ENCODE peak calls at places on chromosomes 12 and 14, in nine cellular contexts. I, S, B, T, Y, G, V, N and Z are unnamed samples.

GRCh38 chr12:79406993-79407392 is 283.8 kb downstream of the PAWR start:
- DNase-seq in B (no peak), V (no peak), Y (no peak), S (no peak), N (no peak), I (no peak), T (no peak), G (no peak), Z (no peak)

GRCh38 chr12:59843260-59843843 is 247.5 kb downstream of the SLC16A7 start:
- DNase-seq in V (no peak), T (no peak), S (no peak), N (no peak), B (no peak), Y (no peak), G (no peak), I (no peak), Z (no peak)

GRCh38 chr12:51820721-51821422 is 27.6 kb downstream of the FIGNL2 start:
- DNase-seq in T (peak; percentile 86), N (no peak), B (peak; percentile 92), G (peak; percentile 36), S (peak; percentile 86), I (peak; percentile 86), Y (peak; percentile 45), V (peak; percentile 51), Z (no peak)

GRCh38 chr12:93429852-93430251 is 11.9 kb downstream of the UBE2N start:
- DNase-seq in N (no peak), S (no peak), Y (no peak), V (no peak), B (no peak), I (no peak), T (no peak), G (no peak), Z (no peak)

GRCh38 chr12:43742106-43742505 is 16.5 kb downstream of the PUS7L start:
- DNase-seq in T (no peak), S (no peak), N (peak; percentile 79), G (no peak), V (no peak), B (no peak), I (no peak), Y (peak; percentile 81), Z (peak; percentile 93)

GRCh38 chr14:70886421-70887206 is 20.6 kb upstream of the PCNX1 start:
- DNase-seq in T (no peak), N (no peak), V (peak; percentile 63), S (no peak), B (no peak), G (no peak), Y (no peak), I (no peak), Z (no peak)

GRCh38 chr12:28611115-28611435 is 420.8 kb downstream of the CCDC91 start:
- DNase-seq in I (peak; percentile 54), S (no peak), V (no peak), G (peak; percentile 69), N (peak; percentile 71), B (no peak), Y (peak; percentile 90), T (no peak), Z (peak; percentile 95)

GRCh38 chr12:12560587-12561304 is 1.9 kb downstream of the DUSP16 start:
- DNase-seq in B (no peak), S (no peak), N (no peak), V (peak; percentile 68), G (no peak), I (peak; percentile 83), T (no peak), Y (peak; percentile 64), Z (peak; percentile 76)

GRCh38 chr14:63896278-63896720 is 43.5 kb downstream of the SYNE2 start:
- DNase-seq in V (peak; percentile 67), I (peak; percentile 55), G (no peak), S (peak; percentile 82), T (no peak), Y (peak; percentile 99), B (no peak), N (peak; percentile 33), Z (peak; percentile 96)

GRCh38 chr12:27575780-27576154 is 51.8 kb downstream of the PPFIBP1 start:
- DNase-seq in T (no peak), S (no peak), I (no peak), Y (no peak), V (no peak), G (no peak), N (no peak), B (no peak), Z (no peak)

GRCh38 chr12:57837779-57838562 is 8.6 kb downstream of the CTDSP2 start:
- DNase-seq in B (no peak), G (no peak), N (no peak), Y (peak; percentile 86), S (no peak), V (no peak), T (peak; percentile 76), I (no peak), Z (peak; percentile 72)

GRCh38 chr12:55705802-55706402 is 1.8 kb downstream of the ITGA7 start:
- DNase-seq in G (no peak), N (no peak), Y (no peak), S (peak; percentile 35), I (peak; percentile 27), V (no peak), T (no peak), B (peak; percentile 71), Z (no peak)

GRCh38 chr12:7927470-7927869 is 8.5 kb downstream of the SLC2A3 start:
- DNase-seq in Y (no peak), N (no peak), G (no peak), T (no peak), B (no peak), V (no peak), S (no peak), I (no peak), Z (no peak)

GRCh38 chr14:79670811-79671210 is 540.5 kb downstream of the DIO2 start:
- DNase-seq in V (no peak), I (no peak), B (no peak), N (no peak), T (no peak), G (no peak), Y (no peak), S (no peak), Z (no peak)

GRCh38 chr14:89352976-89353817 is 63.8 kb downstream of the FOXN3 start:
- DNase-seq in G (no peak), S (no peak), B (no peak), I (no peak), V (no peak), T (no peak), N (no peak), Y (no peak), Z (no peak)

GRCh38 chr12:46266382-46266791 is 2.5 kb downstream of the SLC38A1 start:
- DNase-seq in I (peak; percentile 46), V (peak; percentile 63), N (no peak), B (no peak), G (no peak), Y (peak; percentile 59), T (no peak), S (no peak), Z (peak; percentile 70)

GRCh38 chr14:59189281-59189821 is 884 bp downstream of the DAAM1 start:
- DNase-seq in N (no peak), I (peak; percentile 1), S (peak; percentile 80), Y (peak; percentile 33), V (no peak), G (no peak), B (peak; percentile 88), T (peak; percentile 73), Z (peak; percentile 39)
- TF ChIP-seq CTCF in N (no peak), I (no peak), S (no peak), Y (no peak), V (no peak), G (no peak), B (no peak), T (no peak), Z (peak; percentile 2)

DNA sequence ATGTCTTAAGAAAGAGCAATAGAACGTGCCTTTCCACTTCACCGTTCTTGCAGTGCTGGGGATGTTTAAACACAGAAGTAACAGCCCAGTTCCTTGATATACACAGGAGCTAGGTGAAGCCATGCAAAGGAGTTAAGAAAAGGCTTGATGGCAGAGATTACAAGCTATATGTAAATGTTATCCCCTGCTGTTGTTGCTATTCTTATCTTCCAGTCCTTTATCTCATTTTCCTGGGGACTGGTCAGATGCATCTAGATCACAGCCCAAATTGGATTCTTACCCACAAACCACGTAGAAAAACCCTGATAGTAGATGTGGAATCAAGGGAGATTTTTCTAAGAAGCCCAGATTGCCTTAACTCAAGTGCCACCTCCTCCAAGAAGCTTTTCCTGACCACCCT is 5.5 kb downstream of the ASCL1 start:
- DNase-seq in T (no peak), V (no peak), N (no peak), I (no peak), S (no peak), Y (no peak), B (no peak), G (no peak), Z (no peak)
- H3K4me3 ChIP-seq in T (no peak overlapping the region), V (no peak overlapping the region), N (no peak overlapping the region), I (no peak overlapping the region), S (no peak overlapping the region), Y (no peak overlapping the region), B (no peak overlapping the region), G (no peak overlapping the region), Z (no peak overlapping the region)

GRCh38 chr14:30757082-30757481 is 117.3 kb upstream of the COCH start:
- DNase-seq in T (no peak), G (no peak), I (no peak), N (no peak), S (no peak), Y (no peak), V (no peak), B (no peak), Z (no peak)

GRCh38 chr14:30754778-30755177 is 119.6 kb upstream of the COCH start:
- DNase-seq in I (no peak), G (no peak), B (no peak), V (no peak), S (no peak), T (no peak), N (no peak), Y (no peak), Z (no peak)

GRCh38 chr14:30759172-30760125 is 114.9 kb upstream of the COCH start:
- DNase-seq in B (no peak), I (no peak), S (no peak), N (no peak), Y (no peak), V (no peak), T (no peak), G (no peak), Z (no peak)

GRCh38 chr14:30753452-30753851 is 120.9 kb upstream of the COCH start:
- DNase-seq in N (no peak), T (no peak), S (no peak), B (no peak), Y (no peak), G (no peak), V (no peak), I (no peak), Z (no peak)

DNA sequence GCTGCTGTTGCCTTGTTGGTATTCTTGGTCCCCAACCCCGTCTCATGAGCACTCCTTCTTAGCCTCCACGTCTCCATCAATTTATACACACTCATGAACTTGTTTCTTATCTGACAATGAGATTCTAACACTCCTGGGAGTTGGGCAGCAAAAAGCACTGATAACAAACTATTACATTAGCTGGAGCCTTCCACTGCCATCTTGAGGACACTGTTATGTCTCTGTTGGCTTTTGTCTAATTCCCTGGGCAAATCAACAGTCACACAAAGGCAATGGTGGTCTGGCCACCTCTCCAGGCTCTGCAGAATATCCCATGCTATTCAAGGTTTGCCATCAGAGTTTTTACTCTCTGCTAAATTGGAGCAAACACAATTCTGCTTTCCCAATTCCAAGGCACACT is 117.8 kb upstream of the COCH start:
- DNase-seq in Y (no peak), G (no peak), B (no peak), N (no peak), I (no peak), T (no peak), S (no peak), V (no peak), Z (no peak)
- TF ChIP-seq CTCF in Y (no peak), G (no peak), B (no peak), N (no peak), I (no peak), T (no peak), S (no peak), V (no peak), Z (no peak)

GRCh38 chr12:6607751-6608591 is 792 bp upstream of the CHD4 start:
- DNase-seq in T (no peak), B (no peak), S (no peak), Y (peak; percentile 53), I (peak; percentile 89), N (no peak), V (peak; percentile 76), G (no peak), Z (peak; percentile 49)
- H3K4me3 ChIP-seq in T (no peak overlapping the region), B (no peak overlapping the region), S (no peak overlapping the region), Y (no peak overlapping the region), I (no peak overlapping the region), N (no peak overlapping the region), V (no peak overlapping the region), G (no peak overlapping the region), Z (no peak overlapping the region)